ENCODE peak calls at places on chromosome 1, in nine cellular contexts. One of them, this sample, is unnamed.
A peak's percentile ranks its signal among the peaks of the same experiment; 100 is the strongest.

GRCh38 chr1:238961790-238962189 is 424.6 kb upstream of the CHRM3 start:
- DNase-seq in Peyer's patch: no peak
- DNase-seq in IMR-90: no peak
- DNase-seq in ovary: no peak
- DNase-seq in heart left ventricle: no peak
- DNase-seq in sigmoid colon: no peak
- DNase-seq in thoracic aorta: no peak
- DNase-seq in uterus: no peak
- DNase-seq in body of pancreas: no peak
- DNase-seq in this sample: no peak

GRCh38 chr1:203628185-203628996 is 1.8 kb downstream of the ATP2B4 start:
- DNase-seq in IMR-90: peak; percentile 56
- DNase-seq in Peyer's patch: peak; percentile 31
- DNase-seq in body of pancreas: peak; percentile 34
- DNase-seq in sigmoid colon: peak; percentile 86
- DNase-seq in thoracic aorta: no peak
- DNase-seq in heart left ventricle: peak; percentile 56
- DNase-seq in ovary: peak; percentile 52
- DNase-seq in uterus: peak; percentile 63
- DNase-seq in this sample: no peak

GRCh38 chr1:1833456-1833855 is 55.2 kb upstream of the NADK start:
- DNase-seq in IMR-90: no peak
- DNase-seq in ovary: no peak
- DNase-seq in heart left ventricle: peak; percentile 45
- DNase-seq in body of pancreas: peak; percentile 28
- DNase-seq in sigmoid colon: no peak
- DNase-seq in Peyer's patch: peak; percentile 74
- DNase-seq in uterus: no peak
- DNase-seq in thoracic aorta: no peak
- DNase-seq in this sample: no peak

GRCh38 chr1:172851077-172851476 is 192.2 kb downstream of the FASLG start:
- DNase-seq in sigmoid colon: no peak
- DNase-seq in body of pancreas: no peak
- DNase-seq in ovary: no peak
- DNase-seq in IMR-90: no peak
- DNase-seq in heart left ventricle: no peak
- DNase-seq in uterus: no peak
- DNase-seq in thoracic aorta: no peak
- DNase-seq in Peyer's patch: no peak
- DNase-seq in this sample: no peak

GRCh38 chr1:27951396-27951795 is 8.4 kb upstream of the XKR8 start:
- DNase-seq in body of pancreas: no peak
- DNase-seq in ovary: no peak
- DNase-seq in uterus: no peak
- DNase-seq in thoracic aorta: no peak
- DNase-seq in IMR-90: no peak
- DNase-seq in heart left ventricle: no peak
- DNase-seq in sigmoid colon: no peak
- DNase-seq in Peyer's patch: no peak
- DNase-seq in this sample: no peak

GRCh38 chr1:31004231-31004621 is 61.3 kb downstream of the PUM1 start:
- DNase-seq in IMR-90: no peak
- DNase-seq in uterus: no peak
- DNase-seq in thoracic aorta: no peak
- DNase-seq in heart left ventricle: no peak
- DNase-seq in sigmoid colon: no peak
- DNase-seq in ovary: no peak
- DNase-seq in Peyer's patch: no peak
- DNase-seq in body of pancreas: no peak
- DNase-seq in this sample: no peak

GRCh38 chr1:226738995-226739695 is at the start of gene ITPKB:
- DNase-seq in uterus: peak; percentile 68
- DNase-seq in Peyer's patch: peak; percentile 80
- DNase-seq in IMR-90: peak; percentile 65
- DNase-seq in ovary: peak; percentile 55
- DNase-seq in sigmoid colon: peak; percentile 91
- DNase-seq in thoracic aorta: no peak
- DNase-seq in heart left ventricle: peak; percentile 50
- DNase-seq in body of pancreas: peak; percentile 62
- DNase-seq in this sample: peak; percentile 41

GRCh38 chr1:6738987-6739386 is 37.4 kb upstream of the DNAJC11 start:
- DNase-seq in uterus: no peak
- DNase-seq in heart left ventricle: no peak
- DNase-seq in thoracic aorta: no peak
- DNase-seq in IMR-90: no peak
- DNase-seq in body of pancreas: no peak
- DNase-seq in Peyer's patch: no peak
- DNase-seq in ovary: no peak
- DNase-seq in sigmoid colon: no peak
- DNase-seq in this sample: no peak

DNA sequence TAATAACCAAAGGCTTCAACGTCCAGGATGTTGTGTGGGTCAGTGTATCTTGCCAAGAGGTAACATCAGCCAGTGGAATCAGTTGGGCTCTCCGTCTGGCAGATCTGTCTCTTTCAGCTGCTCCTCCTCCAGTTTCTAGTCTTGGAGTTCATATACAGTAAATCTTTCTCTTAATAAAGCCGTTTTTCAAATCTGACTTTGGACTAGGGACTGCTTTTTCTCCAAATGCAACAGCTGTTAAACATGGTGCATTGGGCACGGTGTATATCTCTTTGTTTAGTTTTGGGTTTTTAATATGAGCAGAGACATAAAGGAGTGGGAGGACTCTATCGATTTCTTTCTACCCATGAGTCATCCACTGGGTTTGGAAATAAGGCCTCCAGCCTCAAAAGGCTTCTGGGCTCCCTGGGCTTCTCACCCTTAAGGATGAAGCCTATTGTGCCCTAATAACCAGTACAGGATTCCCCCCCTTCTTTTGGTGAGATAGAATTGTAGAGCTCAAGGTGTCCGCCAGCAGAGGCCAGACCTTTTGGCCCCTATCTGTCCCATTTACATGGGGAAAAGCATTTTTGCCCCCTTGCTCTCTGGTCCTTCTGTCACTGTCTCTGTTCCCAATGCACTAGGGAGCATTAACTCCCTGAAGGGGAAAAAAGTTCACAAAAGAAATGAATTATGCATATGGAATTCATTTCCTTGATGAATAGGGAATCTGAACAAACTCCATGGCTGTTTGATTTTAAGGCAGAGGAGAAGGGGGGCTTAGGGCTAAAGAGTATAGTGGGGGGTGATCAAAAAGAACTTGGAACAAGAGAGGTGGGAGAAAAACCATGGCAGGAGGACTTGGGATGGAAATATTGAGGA is 86.0 kb downstream of the PBX1 start:
- DNase-seq in heart left ventricle: no peak
- DNase-seq in ovary: no peak
- DNase-seq in body of pancreas: no peak
- DNase-seq in sigmoid colon: no peak
- DNase-seq in thoracic aorta: no peak
- DNase-seq in IMR-90: peak; percentile 70
- DNase-seq in uterus: no peak
- DNase-seq in Peyer's patch: no peak
- DNase-seq in this sample: no peak
- H3K4me1 ChIP-seq in heart left ventricle: peaks cover 89% of the 10 kb centered on the region
- H3K4me1 ChIP-seq in ovary: peaks cover 25% of the 10 kb centered on the region
- H3K4me1 ChIP-seq in body of pancreas: peaks cover 79% of the 10 kb centered on the region
- H3K4me1 ChIP-seq in sigmoid colon: peaks cover 92% of the 10 kb centered on the region
- H3K4me1 ChIP-seq in thoracic aorta: peaks cover 26% of the 10 kb centered on the region
- H3K4me1 ChIP-seq in IMR-90: peaks cover 15% of the 10 kb centered on the region
- H3K4me1 ChIP-seq in uterus: peaks cover 31% of the 10 kb centered on the region
- H3K4me1 ChIP-seq in Peyer's patch: peaks cover 39% of the 10 kb centered on the region
- H3K4me1 ChIP-seq in this sample: peaks cover 88% of the 10 kb centered on the region

GRCh38 chr1:201471772-201472171 is 2.8 kb upstream of the PHLDA3 start:
- DNase-seq in sigmoid colon: no peak
- DNase-seq in Peyer's patch: no peak
- DNase-seq in IMR-90: peak; percentile 79
- DNase-seq in uterus: no peak
- DNase-seq in ovary: no peak
- DNase-seq in body of pancreas: no peak
- DNase-seq in heart left ventricle: peak; percentile 60
- DNase-seq in thoracic aorta: no peak
- DNase-seq in this sample: peak; percentile 58

GRCh38 chr1:201468501-201468843 is 516 bp downstream of the PHLDA3 start:
- DNase-seq in ovary: peak; percentile 46
- DNase-seq in uterus: no peak
- DNase-seq in body of pancreas: no peak
- DNase-seq in Peyer's patch: no peak
- DNase-seq in heart left ventricle: peak; percentile 52
- DNase-seq in thoracic aorta: no peak
- DNase-seq in IMR-90: no peak
- DNase-seq in sigmoid colon: no peak
- DNase-seq in this sample: no peak

GRCh38 chr1:201470581-201470980 is 1.6 kb upstream of the PHLDA3 start:
- DNase-seq in uterus: no peak
- DNase-seq in IMR-90: no peak
- DNase-seq in ovary: no peak
- DNase-seq in body of pancreas: no peak
- DNase-seq in Peyer's patch: no peak
- DNase-seq in thoracic aorta: no peak
- DNase-seq in sigmoid colon: no peak
- DNase-seq in heart left ventricle: no peak
- DNase-seq in this sample: no peak

GRCh38 chr1:201468844-201469644 is at the start of gene PHLDA3:
- DNase-seq in ovary: peak; percentile 91
- DNase-seq in thoracic aorta: peak; percentile 80
- DNase-seq in Peyer's patch: peak; percentile 30
- DNase-seq in sigmoid colon: peak; percentile 98
- DNase-seq in heart left ventricle: peak; percentile 92
- DNase-seq in IMR-90: peak; percentile 93
- DNase-seq in body of pancreas: peak; percentile 84
- DNase-seq in uterus: peak; percentile 96
- DNase-seq in this sample: peak; percentile 85

GRCh38 chr1:201469645-201470074 is 672 bp upstream of the PHLDA3 start:
- DNase-seq in IMR-90: no peak
- DNase-seq in ovary: no peak
- DNase-seq in body of pancreas: no peak
- DNase-seq in sigmoid colon: no peak
- DNase-seq in heart left ventricle: no peak
- DNase-seq in thoracic aorta: no peak
- DNase-seq in Peyer's patch: no peak
- DNase-seq in uterus: no peak
- DNase-seq in this sample: no peak
- H3K4me3 ChIP-seq in IMR-90: peak overlapping the region; percentile 89
- H3K4me3 ChIP-seq in ovary: peak overlapping the region; percentile 83
- H3K4me3 ChIP-seq in body of pancreas: no peak overlapping the region
- H3K4me3 ChIP-seq in sigmoid colon: peak overlapping the region; percentile 100
- H3K4me3 ChIP-seq in heart left ventricle: peak overlapping the region; percentile 92
- H3K4me3 ChIP-seq in thoracic aorta: peak overlapping the region; percentile 83
- H3K4me3 ChIP-seq in Peyer's patch: peak overlapping the region; percentile 76
- H3K4me3 ChIP-seq in uterus: peak overlapping the region; percentile 64
- H3K4me3 ChIP-seq in this sample: peak overlapping the region; percentile 58

DNA sequence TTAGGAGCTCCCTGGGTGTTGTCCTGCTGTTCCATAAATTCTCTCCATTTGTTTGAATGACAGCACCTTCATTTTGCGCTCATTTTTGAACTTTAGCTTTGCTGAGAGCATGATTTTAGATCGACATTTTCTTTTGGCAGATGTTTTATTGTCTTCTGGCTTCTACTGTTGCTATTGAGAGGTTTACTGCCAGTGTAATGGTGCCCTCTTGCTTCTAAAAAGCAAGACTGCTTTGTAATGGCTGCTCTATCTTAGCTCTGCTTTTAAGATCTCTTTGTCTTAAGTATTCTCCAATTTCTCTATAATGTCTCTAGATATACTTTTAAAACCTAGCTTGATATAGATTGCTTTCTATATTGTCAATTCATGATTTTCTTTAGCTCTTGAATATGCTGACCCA is 27.8 kb downstream of the THEM4 start:
- DNase-seq in body of pancreas: no peak
- DNase-seq in IMR-90: no peak
- DNase-seq in thoracic aorta: no peak
- DNase-seq in ovary: no peak
- DNase-seq in sigmoid colon: no peak
- DNase-seq in uterus: no peak
- DNase-seq in heart left ventricle: no peak
- DNase-seq in Peyer's patch: no peak
- DNase-seq in this sample: no peak
- TF ChIP-seq CTCF in body of pancreas: no peak
- TF ChIP-seq CTCF in IMR-90: no peak
- TF ChIP-seq CTCF in thoracic aorta: no peak
- TF ChIP-seq CTCF in ovary: no peak
- TF ChIP-seq CTCF in sigmoid colon: no peak
- TF ChIP-seq CTCF in uterus: no peak
- TF ChIP-seq CTCF in heart left ventricle: no peak
- TF ChIP-seq CTCF in Peyer's patch: peak; percentile 12
- TF ChIP-seq CTCF in this sample: no peak

GRCh38 chr1:165635329-165635728 is 4.3 kb downstream of the MGST3 start:
- DNase-seq in sigmoid colon: no peak
- DNase-seq in body of pancreas: no peak
- DNase-seq in thoracic aorta: no peak
- DNase-seq in ovary: no peak
- DNase-seq in uterus: no peak
- DNase-seq in IMR-90: peak; percentile 8
- DNase-seq in heart left ventricle: no peak
- DNase-seq in Peyer's patch: no peak
- DNase-seq in this sample: peak; percentile 41

GRCh38 chr1:165632491-165632890 is 1.5 kb downstream of the MGST3 start:
- DNase-seq in IMR-90: peak; percentile 4
- DNase-seq in uterus: no peak
- DNase-seq in thoracic aorta: no peak
- DNase-seq in Peyer's patch: no peak
- DNase-seq in body of pancreas: no peak
- DNase-seq in heart left ventricle: no peak
- DNase-seq in sigmoid colon: no peak
- DNase-seq in ovary: no peak
- DNase-seq in this sample: no peak

GRCh38 chr1:165635823-165636222 is 4.8 kb downstream of the MGST3 start:
- DNase-seq in thoracic aorta: no peak
- DNase-seq in heart left ventricle: no peak
- DNase-seq in Peyer's patch: no peak
- DNase-seq in uterus: no peak
- DNase-seq in ovary: no peak
- DNase-seq in IMR-90: no peak
- DNase-seq in sigmoid colon: no peak
- DNase-seq in body of pancreas: no peak
- DNase-seq in this sample: no peak

GRCh38 chr1:165633624-165634023 is 2.6 kb downstream of the MGST3 start:
- DNase-seq in ovary: no peak
- DNase-seq in uterus: no peak
- DNase-seq in body of pancreas: no peak
- DNase-seq in sigmoid colon: no peak
- DNase-seq in thoracic aorta: no peak
- DNase-seq in IMR-90: peak; percentile 27
- DNase-seq in Peyer's patch: no peak
- DNase-seq in heart left ventricle: no peak
- DNase-seq in this sample: no peak

DNA sequence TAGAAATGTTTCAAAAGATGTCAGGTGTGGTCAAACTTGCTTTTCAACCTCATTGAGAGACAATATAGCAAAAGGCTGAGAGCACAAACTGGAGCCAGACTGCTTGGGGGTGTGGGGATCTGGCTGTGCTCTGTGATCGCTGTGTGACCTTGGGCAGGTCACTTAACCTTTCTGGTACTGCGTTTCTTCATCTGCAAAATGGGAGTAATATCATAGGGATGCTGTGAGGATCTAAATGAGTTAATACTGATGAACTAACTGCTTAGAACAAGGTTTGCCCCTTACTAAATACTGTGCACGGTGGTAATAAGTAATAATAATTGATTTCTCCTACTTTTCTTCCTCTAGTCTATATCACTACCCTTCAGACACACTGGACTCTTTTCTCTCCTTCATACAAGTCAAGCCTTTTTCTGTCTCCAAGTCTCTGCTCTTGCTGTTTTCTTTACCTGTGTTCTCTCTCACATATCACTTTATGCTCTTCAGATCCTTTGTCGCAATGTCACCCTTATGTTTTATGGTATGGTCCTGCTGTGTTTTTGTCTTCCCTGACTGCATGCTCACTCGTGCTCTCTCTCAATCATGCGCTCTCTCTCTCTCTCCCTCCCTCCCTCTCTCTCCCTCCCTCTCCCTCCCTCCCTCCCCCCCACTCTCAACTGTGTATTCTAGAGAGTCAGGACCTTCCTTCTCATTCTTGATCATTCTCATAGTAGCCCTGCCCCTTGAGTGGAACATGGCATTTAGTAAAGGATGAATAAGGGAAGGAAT is 3.3 kb downstream of the MGST3 start:
- DNase-seq in Peyer's patch: no peak
- DNase-seq in ovary: no peak
- DNase-seq in IMR-90: no peak
- DNase-seq in body of pancreas: no peak
- DNase-seq in heart left ventricle: no peak
- DNase-seq in thoracic aorta: no peak
- DNase-seq in uterus: no peak
- DNase-seq in sigmoid colon: no peak
- DNase-seq in this sample: no peak
- H3K4me1 ChIP-seq in Peyer's patch: peaks cover 61% of the 10 kb centered on the region
- H3K4me1 ChIP-seq in ovary: peaks cover 15% of the 10 kb centered on the region
- H3K4me1 ChIP-seq in IMR-90: peaks cover 10% of the 10 kb centered on the region
- H3K4me1 ChIP-seq in body of pancreas: peaks cover 58% of the 10 kb centered on the region
- H3K4me1 ChIP-seq in heart left ventricle: peaks cover 70% of the 10 kb centered on the region
- H3K4me1 ChIP-seq in thoracic aorta: peaks cover 40% of the 10 kb centered on the region
- H3K4me1 ChIP-seq in uterus: no peaks in the 10 kb centered on the region
- H3K4me1 ChIP-seq in sigmoid colon: peaks cover 58% of the 10 kb centered on the region
- H3K4me1 ChIP-seq in this sample: peaks cover 66% of the 10 kb centered on the region

This sample was measured in gastrocnemius medialis.